ENCODE peak calls at places on chromosomes 12 and 14, in nine cellular contexts. R, W, P, L, U, D, J, V and K are unnamed samples.

GRCh38 chr12:90936230-90937005 is 18.6 kb downstream of the CCER1 start:
- DNase-seq in R (no peak), W (no peak), P (no peak), L (no peak), U (no peak), D (no peak), J (no peak), V (no peak), K (peak; percentile 38)

GRCh38 chr14:105474478-105475268 is at the start of gene CRIP2:
- DNase-seq in R (no peak), W (peak; percentile 81), P (peak; percentile 63), L (peak; percentile 41), U (no peak), D (no peak), J (peak; percentile 41), V (peak; percentile 10), K (peak; percentile 50)

GRCh38 chr12:10140001-10140400 is 10.0 kb upstream of the CLEC7A start:
- DNase-seq in R (peak; percentile 30), W (peak; percentile 64), P (peak; percentile 73), L (peak; percentile 37), U (peak; percentile 86), D (peak; percentile 48), J (peak; percentile 84), V (peak; percentile 70), K (peak; percentile 63)

GRCh38 chr14:85528080-85528881 is 1.7 kb upstream of the FLRT2 start:
- DNase-seq in R (peak; percentile 85), W (peak; percentile 81), P (peak; percentile 89), L (peak; percentile 89), U (no peak), D (no peak), J (peak; percentile 94), V (peak; percentile 90), K (peak; percentile 50)

GRCh38 chr14:66137076-66137475 is 349.1 kb upstream of the CCDC196 start:
- DNase-seq in R (no peak), W (no peak), P (no peak), L (no peak), U (no peak), D (no peak), J (no peak), V (no peak), K (no peak)

GRCh38 chr12:104910196-104910840 is 47.8 kb downstream of the SLC41A2 start:
- DNase-seq in R (peak; percentile 28), W (no peak), P (no peak), L (peak; percentile 42), U (no peak), D (no peak), J (no peak), V (peak; percentile 62), K (peak; percentile 62)

GRCh38 chr12:5872745-5873144 is 72.3 kb downstream of the ANO2 start:
- DNase-seq in R (peak; percentile 2), W (peak; percentile 19), P (peak; percentile 4), L (peak; percentile 3), U (no peak), D (no peak), J (no peak), V (peak; percentile 20), K (peak; percentile 16)

GRCh38 chr12:53996188-53996885 is 3.6 kb upstream of the HOXC9 start:
- DNase-seq in R (no peak), W (no peak), P (no peak), L (no peak), U (no peak), D (no peak), J (no peak), V (no peak), K (no peak)

GRCh38 chr12:94779520-94779919 is 129.2 kb upstream of the TMCC3 start:
- DNase-seq in R (peak; percentile 98), W (no peak), P (peak; percentile 72), L (peak; percentile 98), U (no peak), D (no peak), J (peak; percentile 58), V (peak; percentile 26), K (no peak)

GRCh38 chr12:111628505-111629260 is 29.6 kb upstream of the ATXN2 start:
- DNase-seq in R (no peak), W (no peak), P (no peak), L (no peak), U (no peak), D (no peak), J (no peak), V (no peak), K (no peak)

GRCh38 chr12:34393086-34393820 is 371.0 kb downstream of the ALG10 start:
- DNase-seq in R (no peak), W (no peak), P (no peak), L (no peak), U (no peak), D (no peak), J (no peak), V (no peak), K (no peak)

GRCh38 chr14:84592770-84593169 is 937.2 kb upstream of the FLRT2 start:
- DNase-seq in R (no peak), W (no peak), P (no peak), L (no peak), U (no peak), D (no peak), J (no peak), V (no peak), K (no peak)

GRCh38 chr14:24362241-24362960 is 5.6 kb upstream of the NFATC4 start:
- DNase-seq in R (no peak), W (no peak), P (no peak), L (peak; percentile 9), U (no peak), D (no peak), J (no peak), V (peak; percentile 42), K (no peak)

GRCh38 chr14:58643366-58643765 is 5.6 kb downstream of the DACT1 start:
- DNase-seq in R (no peak), W (no peak), P (peak; percentile 13), L (no peak), U (no peak), D (no peak), J (no peak), V (no peak), K (no peak)

GRCh38 chr14:58650857-58651256 is 13.1 kb downstream of the DACT1 start:
- DNase-seq in R (no peak), W (no peak), P (no peak), L (no peak), U (no peak), D (no peak), J (no peak), V (no peak), K (no peak)

GRCh38 chr14:58647777-58648176 is 10.0 kb downstream of the DACT1 start:
- DNase-seq in R (no peak), W (no peak), P (no peak), L (no peak), U (no peak), D (no peak), J (no peak), V (no peak), K (no peak)

GRCh38 chr14:58645641-58646040 is 7.9 kb downstream of the DACT1 start:
- DNase-seq in R (no peak), W (no peak), P (no peak), L (no peak), U (no peak), D (no peak), J (no peak), V (no peak), K (no peak)

DNA sequence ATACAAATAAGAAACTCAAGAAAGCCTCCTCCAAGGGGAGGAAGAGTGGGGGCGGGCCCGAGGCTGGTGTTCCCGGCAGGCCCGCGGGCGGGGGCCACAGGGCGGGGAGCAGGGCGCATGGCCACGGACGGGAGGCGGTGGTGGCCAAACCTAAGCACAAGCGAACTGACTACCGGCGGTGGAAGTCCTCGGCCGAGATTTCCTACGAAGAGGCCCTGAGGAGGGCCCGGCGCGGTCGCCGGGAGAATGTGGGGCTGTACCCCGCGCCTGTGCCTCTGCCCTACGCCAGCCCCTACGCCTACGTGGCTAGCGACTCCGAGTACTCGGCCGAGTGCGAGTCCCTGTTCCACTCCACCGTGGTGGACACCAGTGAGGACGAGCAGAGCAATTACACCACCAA is 8.7 kb downstream of the DACT1 start:
- DNase-seq in R (no peak), W (no peak), P (no peak), L (no peak), U (no peak), D (no peak), J (no peak), V (no peak), K (no peak)
- H3K4me1 ChIP-seq in R (no peaks in the 10 kb centered on the region), W (no peaks in the 10 kb centered on the region), P (no peaks in the 10 kb centered on the region), L (no peaks in the 10 kb centered on the region), U (no peaks in the 10 kb centered on the region), D (no peaks in the 10 kb centered on the region), J (no peaks in the 10 kb centered on the region), V (no peaks in the 10 kb centered on the region), K (no peaks in the 10 kb centered on the region)

DNA sequence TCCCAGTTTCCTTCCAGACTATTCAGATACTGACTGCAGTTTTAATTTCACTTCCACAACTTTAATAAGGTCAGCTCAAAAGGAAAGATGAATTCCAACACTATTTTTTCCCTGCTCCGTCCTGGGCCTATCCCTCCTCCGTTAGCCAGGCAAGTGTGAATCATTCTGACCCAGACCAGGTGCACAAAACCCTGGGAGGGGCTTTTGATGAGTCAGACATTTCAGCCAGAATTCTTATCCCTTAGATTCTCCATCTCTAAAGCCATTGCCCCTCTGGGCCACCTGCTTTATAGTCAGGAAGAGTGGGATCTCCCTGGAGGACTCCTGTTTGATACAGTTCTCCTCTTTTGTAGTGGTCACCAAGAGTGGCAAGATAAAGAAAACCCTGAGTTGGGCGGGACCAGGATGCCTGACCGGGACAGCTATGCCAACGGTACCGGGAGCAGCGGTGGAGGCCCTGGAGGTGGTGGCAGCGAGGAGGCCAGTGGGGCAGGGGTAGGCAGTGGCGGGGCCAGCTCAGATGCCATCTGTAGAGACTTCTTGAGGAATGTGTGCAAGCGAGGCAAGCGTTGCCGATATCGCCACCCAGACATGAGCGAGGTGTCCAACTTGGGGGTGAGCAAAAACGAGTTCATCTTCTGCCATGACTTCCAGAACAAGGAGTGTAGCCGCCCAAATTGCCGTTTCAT is 2.2 kb downstream of the ZC3H10 start:
- DNase-seq in R (peak; percentile 38), W (no peak), P (no peak), L (peak; percentile 59), U (no peak), D (no peak), J (no peak), V (peak; percentile 24), K (peak; percentile 73)
- H2AFZ ChIP-seq in R (no peak overlapping the region), W (no peak overlapping the region), P (no peak overlapping the region), L (no peak overlapping the region), U (no peak overlapping the region), D (no peak overlapping the region), J (no peak overlapping the region), V (no peak overlapping the region), K (no peak overlapping the region)

DNA sequence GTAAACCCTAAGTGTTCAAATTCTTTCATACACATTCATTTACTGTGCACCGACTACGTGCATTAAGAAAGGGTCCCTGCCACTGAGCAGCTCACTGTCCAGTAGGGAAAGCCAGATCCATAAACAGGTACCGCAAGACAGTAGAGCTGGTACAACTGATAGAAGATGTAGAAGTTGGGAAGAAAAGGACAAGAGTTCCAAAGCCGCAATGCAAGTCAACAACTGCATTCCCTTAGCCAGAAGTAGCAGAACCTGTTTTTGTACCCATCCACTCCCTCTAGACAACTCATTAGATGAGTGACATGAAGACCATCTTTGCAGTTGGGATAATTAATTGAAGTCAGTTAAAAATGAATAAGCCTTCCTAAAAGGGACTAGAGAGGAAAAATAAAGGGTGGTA is 1.3 kb downstream of the SENP1 start:
- DNase-seq in R (no peak), W (no peak), P (no peak), L (no peak), U (no peak), D (no peak), J (no peak), V (no peak), K (peak; percentile 76)
- H3K4me1 ChIP-seq in R (peaks cover 8% of the 10 kb centered on the region), W (peaks cover 24% of the 10 kb centered on the region), P (peaks cover 4% of the 10 kb centered on the region), L (peaks cover 4% of the 10 kb centered on the region), U (peaks cover 18% of the 10 kb centered on the region), D (peaks cover 21% of the 10 kb centered on the region), J (peaks cover 12% of the 10 kb centered on the region), V (peaks cover 7% of the 10 kb centered on the region), K (peaks cover 31% of the 10 kb centered on the region)

GRCh38 chr12:76031081-76031413 is 529 bp downstream of the PHLDA1 start:
- DNase-seq in R (no peak), W (no peak), P (no peak), L (no peak), U (no peak), D (no peak), J (no peak), V (no peak), K (peak; percentile 31)
- H2AFZ ChIP-seq in R (no peak overlapping the region), W (peak overlapping the region; percentile 92), P (no peak overlapping the region), L (no peak overlapping the region), U (peak overlapping the region; percentile 25), D (peak overlapping the region; percentile 65), J (no peak overlapping the region), V (peak overlapping the region; percentile 83), K (no peak overlapping the region)